ENCODE peak calls at places on chromosome 10, in ten cellular contexts. L, W, Z, U, E, O, Q, N, Y and K are unnamed samples.

GRCh38 chr10:128063736-128064614 is 62.2 kb downstream of the MKI67 start:
- DNase-seq in E (no peak), O (peak; percentile 4), N (no peak), Q (no peak), L (no peak), W (no peak), U (no peak), Z (peak; percentile 88), Y (no peak), K (no peak)

GRCh38 chr10:103789771-103790201 is 65.6 kb downstream of the SH3PXD2A start:
- DNase-seq in W (no peak), E (peak; percentile 40), Q (no peak), N (no peak), L (no peak), U (no peak), Z (no peak), O (no peak), Y (no peak), K (no peak)

GRCh38 chr10:105056413-105056812 is 415.3 kb downstream of the SORCS3 start:
- DNase-seq in E (no peak), Y (no peak), N (no peak), L (no peak), U (no peak), Z (no peak), W (no peak), O (no peak), Q (no peak), K (no peak)

GRCh38 chr10:47457826-47458225 is 26.1 kb downstream of the ANXA8 start:
- DNase-seq in E (no peak), W (no peak), O (no peak), Y (no peak), Q (no peak), Z (no peak), L (no peak), U (no peak), N (no peak), K (no peak)

GRCh38 chr10:102917314-102917961 is 656 bp upstream of the CNNM2 start:
- DNase-seq in O (peak; percentile 67), Q (peak; percentile 78), Y (peak; percentile 78), N (peak; percentile 60), Z (peak; percentile 97), L (no peak), W (peak; percentile 95), E (peak; percentile 85), U (peak; percentile 89), K (peak; percentile 89)

GRCh38 chr10:88205842-88206446 is 342.5 kb downstream of the PTEN start:
- DNase-seq in U (no peak), Z (no peak), Q (no peak), O (no peak), E (no peak), N (no peak), L (peak; percentile 26), W (no peak), Y (no peak), K (no peak)

GRCh38 chr10:95246582-95247051 is 44.2 kb downstream of the PDLIM1 start:
- DNase-seq in W (peak; percentile 91), U (peak; percentile 92), O (peak; percentile 64), Z (peak; percentile 84), E (peak; percentile 66), L (no peak), N (no peak), Y (peak; percentile 68), Q (no peak), K (peak; percentile 89)

GRCh38 chr10:95395947-95396449 is 105.2 kb upstream of the PDLIM1 start:
- DNase-seq in Z (no peak), U (no peak), Q (no peak), E (peak; percentile 38), O (no peak), N (no peak), Y (no peak), L (no peak), W (no peak), K (no peak)

DNA sequence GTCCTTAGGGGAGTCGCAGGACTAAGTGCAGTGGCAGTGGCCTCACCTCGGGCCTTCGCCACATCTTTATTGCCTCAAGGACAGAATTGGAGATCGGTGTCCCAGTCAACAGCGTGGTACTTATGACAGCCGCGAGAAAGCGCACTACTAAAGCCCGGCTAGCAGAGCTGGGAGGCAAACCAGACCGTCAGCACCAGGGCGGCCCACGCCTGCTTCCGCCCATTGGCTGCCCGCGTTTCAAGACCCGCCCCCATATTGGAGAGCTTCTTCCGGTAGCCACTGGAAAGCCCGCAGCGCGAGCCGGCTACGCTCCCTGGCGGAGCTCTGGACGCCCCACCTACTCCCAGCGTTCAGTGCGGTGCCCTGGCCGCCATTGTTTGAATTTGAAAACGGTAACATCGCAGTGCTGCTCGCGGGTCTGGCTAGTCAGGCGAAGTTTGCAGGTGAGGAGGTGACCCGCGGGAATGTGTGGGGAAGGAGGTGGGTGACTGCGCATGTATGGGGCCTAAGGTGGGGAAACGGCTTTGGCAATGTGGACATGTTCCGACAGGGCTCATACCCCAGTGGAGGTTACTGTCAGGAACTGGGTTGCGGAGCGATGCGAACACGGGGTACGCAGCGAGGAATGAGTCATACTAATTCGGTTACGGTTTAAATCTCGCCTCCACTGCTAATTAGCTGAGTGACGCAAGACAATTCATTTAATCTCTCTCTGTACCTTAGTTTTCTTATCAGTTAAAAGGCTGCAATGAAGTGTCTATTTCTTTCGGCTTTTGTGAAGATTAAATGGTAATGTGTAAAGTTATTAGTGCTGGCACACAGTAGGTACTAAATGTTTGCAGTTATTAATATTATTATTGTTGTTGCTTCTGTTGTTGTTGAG is at the start of gene KIF20B:
- DNase-seq in E (peak; percentile 94), L (peak; percentile 88), Q (peak; percentile 96), O (peak; percentile 84), N (peak; percentile 91), W (peak; percentile 98), Z (peak; percentile 99), U (peak; percentile 98), Y (peak; percentile 92), K (peak; percentile 97)
- TF ChIP-seq CTCF in E (no peak), L (peak; percentile 23), Q (peak; percentile 39), O (peak; percentile 75), N (peak; percentile 22), W (peak; percentile 19), Z (peak; percentile 72), U (peak; percentile 33), Y (peak; percentile 31), K (peak; percentile 57)

GRCh38 chr10:116770281-116770680 is 27.9 kb upstream of the HSPA12A start:
- DNase-seq in Q (no peak), N (no peak), Z (no peak), Y (no peak), E (no peak), L (no peak), U (no peak), W (no peak), O (no peak), K (no peak)

GRCh38 chr10:116772901-116773300 is 30.5 kb upstream of the HSPA12A start:
- DNase-seq in O (no peak), E (no peak), N (no peak), Q (no peak), Z (no peak), L (no peak), Y (no peak), W (no peak), U (no peak), K (no peak)

GRCh38 chr10:116771101-116771705 is 28.8 kb upstream of the HSPA12A start:
- DNase-seq in E (no peak), Q (peak; percentile 91), Y (no peak), O (peak; percentile 56), N (no peak), L (no peak), W (no peak), U (no peak), Z (no peak), K (peak; percentile 76)

GRCh38 chr10:116773306-116773705 is 30.9 kb upstream of the HSPA12A start:
- DNase-seq in E (no peak), O (no peak), W (no peak), Q (no peak), Z (no peak), Y (no peak), L (no peak), N (no peak), U (no peak), K (no peak)

DNA sequence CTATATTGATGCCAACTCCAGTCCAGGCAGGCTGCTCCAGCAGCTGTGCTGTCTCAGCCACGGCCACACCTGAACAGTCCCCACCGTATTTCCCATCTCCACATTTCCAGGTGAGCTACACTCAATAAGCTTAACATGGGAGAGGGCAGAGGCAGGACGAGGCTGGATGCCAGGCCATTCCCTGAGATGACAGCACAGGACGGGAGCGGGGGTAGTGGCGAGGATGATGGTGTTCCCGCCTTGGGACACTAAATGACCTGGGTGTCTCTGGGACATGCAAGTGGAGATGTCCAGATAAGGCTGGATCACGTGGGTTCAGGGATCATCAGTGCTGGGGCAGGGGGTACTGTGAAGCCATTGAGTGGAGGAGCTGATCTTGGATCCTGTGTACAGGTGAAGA is 29.5 kb upstream of the HSPA12A start:
- DNase-seq in U (no peak), Q (no peak), Y (no peak), E (no peak), N (no peak), L (no peak), W (no peak), Z (no peak), O (no peak), K (no peak)
- H3K27ac ChIP-seq in U (no peak overlapping the region), Q (peak overlapping the region; percentile 79), Y (no peak overlapping the region), E (no peak overlapping the region), N (no peak overlapping the region), L (no peak overlapping the region), W (no peak overlapping the region), Z (peak overlapping the region; percentile 20), O (peak overlapping the region; percentile 78), K (no peak overlapping the region)

GRCh38 chr10:72084094-72084459 is 4.3 kb downstream of the SPOCK2 start:
- DNase-seq in U (no peak), W (no peak), Z (peak; percentile 72), N (no peak), Q (no peak), O (no peak), E (no peak), Y (no peak), L (no peak), K (no peak)

GRCh38 chr10:72083234-72084093 is 4.9 kb downstream of the SPOCK2 start:
- DNase-seq in Q (no peak), L (no peak), W (no peak), N (no peak), Y (no peak), O (no peak), E (no peak), U (no peak), Z (no peak), K (no peak)

GRCh38 chr10:72080042-72081035 is 8.0 kb downstream of the SPOCK2 start:
- DNase-seq in Z (no peak), E (no peak), U (no peak), Q (peak; percentile 43), L (no peak), Y (no peak), O (no peak), N (no peak), W (no peak), K (no peak)

GRCh38 chr10:72081210-72081609 is 7.1 kb downstream of the SPOCK2 start:
- DNase-seq in L (no peak), Y (no peak), Q (no peak), Z (no peak), W (no peak), U (no peak), O (no peak), E (no peak), N (no peak), K (no peak)

GRCh38 chr10:72081772-72082590 is 6.4 kb downstream of the SPOCK2 start:
- DNase-seq in Z (no peak), U (no peak), W (no peak), O (no peak), N (no peak), Q (peak; percentile 68), Y (peak; percentile 23), L (no peak), E (no peak), K (no peak)
- H3K4me1 ChIP-seq in Z (peaks cover 66% of the 10 kb centered on the region), U (no peaks in the 10 kb centered on the region), W (peaks cover 30% of the 10 kb centered on the region), O (no peaks in the 10 kb centered on the region), N (peaks cover 19% of the 10 kb centered on the region), Q (no peaks in the 10 kb centered on the region), Y (peaks cover 11% of the 10 kb centered on the region), L (peaks cover 7% of the 10 kb centered on the region), E (no peaks in the 10 kb centered on the region), K (peaks cover 10% of the 10 kb centered on the region)

GRCh38 chr10:7085147-7085912 is 325.5 kb downstream of the SFMBT2 start:
- DNase-seq in O (no peak), Y (no peak), E (no peak), N (no peak), Q (no peak), U (peak; percentile 8), W (no peak), L (no peak), Z (no peak), K (no peak)

GRCh38 chr10:7090529-7090928 is 320.3 kb downstream of the SFMBT2 start:
- DNase-seq in L (no peak), N (no peak), Y (no peak), Z (no peak), Q (no peak), O (no peak), W (no peak), U (no peak), E (no peak), K (no peak)

GRCh38 chr10:7084255-7085005 is 326.4 kb downstream of the SFMBT2 start:
- DNase-seq in W (no peak), Q (no peak), L (no peak), Y (no peak), O (no peak), E (no peak), N (no peak), U (peak; percentile 33), Z (no peak), K (no peak)

GRCh38 chr10:7082967-7083366 is 327.9 kb downstream of the SFMBT2 start:
- DNase-seq in E (no peak), U (no peak), O (no peak), Y (no peak), Z (no peak), W (peak; percentile 56), N (peak; percentile 29), Q (no peak), L (no peak), K (no peak)

DNA sequence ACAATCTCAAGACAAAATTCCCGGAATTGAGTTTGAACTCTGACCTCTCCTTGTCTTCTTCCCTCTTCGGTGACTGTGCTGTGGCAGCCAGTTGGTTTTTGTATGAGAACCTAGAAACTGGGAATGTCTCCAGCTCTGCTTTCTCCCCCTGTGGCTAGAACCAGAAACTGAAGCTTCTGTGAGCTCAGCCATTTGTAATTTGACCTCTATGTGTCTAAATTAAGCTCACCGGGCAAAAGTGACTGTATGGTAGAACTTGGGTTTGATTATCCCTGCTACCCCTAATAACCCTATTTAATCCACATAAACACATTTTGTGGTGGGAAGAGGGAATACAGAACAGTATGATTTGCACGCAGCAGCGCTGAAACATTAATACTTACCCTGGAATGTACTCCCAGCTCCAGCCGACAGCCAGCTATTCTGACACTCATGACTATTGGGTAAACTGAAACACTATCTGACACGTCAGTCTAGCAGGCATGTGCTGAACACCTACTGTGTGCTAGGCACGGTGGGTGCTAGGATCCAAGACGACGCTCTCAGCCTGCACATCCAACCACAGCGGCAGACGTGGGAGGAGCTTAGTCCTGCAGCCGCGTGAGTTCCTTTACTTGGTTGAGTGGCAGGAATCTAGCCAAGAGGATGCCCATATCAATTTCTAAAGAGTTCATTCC is 324.8 kb downstream of the SFMBT2 start:
- DNase-seq in L (no peak), E (no peak), Q (no peak), Z (no peak), O (no peak), U (peak; percentile 54), N (no peak), W (peak; percentile 51), Y (no peak), K (peak; percentile 26)
- TF ChIP-seq CTCF in L (no peak), E (no peak), Q (no peak), Z (no peak), O (peak; percentile 27), U (no peak), N (peak; percentile 39), W (peak; percentile 25), Y (no peak), K (no peak)